ENCODE peak calls at places on chromosomes 5 and 9, in five cellular contexts. M, I, X, U and N are unnamed samples.

GRCh38 chr5:28505121-28505520 is 1466.7 kb upstream of the CDH9 start:
- DNase-seq in M (no peak), X (no peak), U (no peak), I (no peak), N (no peak)

GRCh38 chr5:62029303-62029702 is 276.7 kb upstream of the KIF2A start:
- DNase-seq in I (no peak), M (no peak), X (no peak), U (no peak), N (no peak)

GRCh38 chr5:72138943-72139467 is 31.7 kb downstream of the MAP1B start:
- DNase-seq in U (no peak), M (no peak), X (no peak), I (no peak), N (no peak)

GRCh38 chr5:71922584-71923106 is 184.6 kb upstream of the MAP1B start:
- DNase-seq in M (no peak), X (no peak), I (no peak), U (no peak), N (no peak)

GRCh38 chr9:12538842-12539584 is 154.2 kb upstream of the TYRP1 start:
- DNase-seq in X (no peak), U (no peak), M (peak), I (peak), N (no peak)

GRCh38 chr5:27682600-27682999 is 644.2 kb upstream of the CDH9 start:
- DNase-seq in U (no peak), M (peak), X (no peak), I (no peak), N (no peak)

GRCh38 chr9:121670447-121670846 is 19.0 kb downstream of the DAB2IP start:
- DNase-seq in M (no peak), I (peak), X (no peak), U (no peak), N (no peak)

GRCh38 chr5:74394543-74394923 is 246.0 kb downstream of the ENC1 start:
- DNase-seq in I (no peak), X (no peak), M (peak), U (no peak), N (no peak)

GRCh38 chr5:10788358-10788757 is 27.3 kb upstream of the DAP start:
- DNase-seq in I (no peak), U (no peak), X (no peak), M (no peak), N (no peak)

GRCh38 chr5:138180183-138180782 is 1.4 kb downstream of the KIF20A start:
- DNase-seq in X (peak), M (peak), U (peak), I (no peak), N (no peak)

GRCh38 chr9:93184439-93185221 is 691 bp downstream of the WNK2 start:
- DNase-seq in U (peak), M (peak), I (peak), X (no peak), N (no peak)

GRCh38 chr5:1754531-1755220 is 45.0 kb downstream of the MRPL36 start:
- DNase-seq in I (peak), U (no peak), M (no peak), X (no peak), N (no peak)

GRCh38 chr5:139062910-139063663 is 135.1 kb downstream of the SIL1 start:
- DNase-seq in X (no peak), M (no peak), U (no peak), I (no peak), N (no peak)

GRCh38 chr9:121545875-121546423 is 46.3 kb upstream of the GGTA1 start:
- DNase-seq in U (peak), X (peak), M (peak), I (peak), N (peak)

GRCh38 chr5:66333192-66333591 is 189.1 kb downstream of the SREK1 start:
- DNase-seq in I (no peak), X (no peak), U (no peak), M (no peak), N (no peak)

GRCh38 chr5:76855961-76856360 is 6.1 kb downstream of the S100Z start:
- DNase-seq in U (no peak), M (no peak), I (no peak), X (no peak), N (no peak)

GRCh38 chr5:163888366-163888765 is 382.9 kb downstream of the MAT2B start:
- DNase-seq in I (no peak), M (no peak), U (no peak), X (no peak), N (no peak)

GRCh38 chr9:89903076-89903475 is 298.3 kb downstream of the GADD45G start:
- DNase-seq in I (no peak), X (no peak), M (no peak), U (no peak), N (no peak)
- TF ChIP-seq CTCF in I (no peak), X (no peak), M (no peak), U (no peak), N (no peak)

DNA sequence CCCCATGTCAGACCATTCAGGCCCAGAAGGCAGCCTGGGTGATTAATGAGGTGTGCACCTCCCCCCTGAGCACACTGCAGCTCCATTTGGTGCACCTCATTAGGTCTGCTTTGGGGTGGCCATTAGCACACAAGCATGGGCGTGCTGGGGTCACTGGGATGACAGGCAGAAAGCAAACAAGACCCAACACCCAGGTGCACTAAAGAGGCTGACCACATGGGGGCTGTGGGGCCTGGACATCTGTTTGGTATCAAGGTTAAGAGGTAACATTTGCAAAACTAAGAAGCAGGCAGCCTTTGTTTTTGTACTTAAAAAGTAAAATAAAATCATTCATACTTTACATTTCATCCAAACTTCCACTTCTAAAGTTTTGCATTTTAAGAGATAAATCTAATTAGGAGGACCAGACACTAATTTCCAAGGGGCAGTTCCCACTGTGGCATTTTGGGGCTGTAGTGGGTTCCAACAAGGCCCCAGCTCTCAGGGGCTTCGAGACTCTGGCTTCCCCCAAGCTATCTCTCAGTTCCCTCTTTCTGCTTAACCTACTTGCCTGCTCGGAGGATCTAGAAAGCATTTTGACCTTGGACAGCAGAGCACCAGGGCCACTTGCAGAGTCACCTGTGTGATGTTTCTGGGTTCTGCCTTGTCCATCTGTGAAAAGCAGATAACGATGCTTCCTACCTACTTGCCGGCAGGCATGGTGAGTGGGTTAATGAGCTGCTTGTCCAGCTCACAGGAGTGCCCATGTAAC is 175.6 kb downstream of the MED10 start:
- DNase-seq in I (no peak), U (peak), M (peak), X (peak), N (no peak)
- TF ChIP-seq CTCF in I (no peak), U (peak), M (peak), X (peak), N (no peak)

GRCh38 chr5:180790020-180790419 is 12.6 kb downstream of the MGAT1 start:
- DNase-seq in M (peak), I (no peak), X (no peak), U (peak), N (no peak)

GRCh38 chr5:180785794-180786221 is 16.8 kb downstream of the MGAT1 start:
- DNase-seq in U (peak), X (no peak), I (peak), M (peak), N (no peak)

GRCh38 chr5:180787025-180787424 is 15.6 kb downstream of the MGAT1 start:
- DNase-seq in I (no peak), X (no peak), M (no peak), U (peak), N (no peak)

GRCh38 chr5:180786398-180787005 is 16.1 kb downstream of the MGAT1 start:
- DNase-seq in M (no peak), U (peak), I (no peak), X (no peak), N (no peak)

DNA sequence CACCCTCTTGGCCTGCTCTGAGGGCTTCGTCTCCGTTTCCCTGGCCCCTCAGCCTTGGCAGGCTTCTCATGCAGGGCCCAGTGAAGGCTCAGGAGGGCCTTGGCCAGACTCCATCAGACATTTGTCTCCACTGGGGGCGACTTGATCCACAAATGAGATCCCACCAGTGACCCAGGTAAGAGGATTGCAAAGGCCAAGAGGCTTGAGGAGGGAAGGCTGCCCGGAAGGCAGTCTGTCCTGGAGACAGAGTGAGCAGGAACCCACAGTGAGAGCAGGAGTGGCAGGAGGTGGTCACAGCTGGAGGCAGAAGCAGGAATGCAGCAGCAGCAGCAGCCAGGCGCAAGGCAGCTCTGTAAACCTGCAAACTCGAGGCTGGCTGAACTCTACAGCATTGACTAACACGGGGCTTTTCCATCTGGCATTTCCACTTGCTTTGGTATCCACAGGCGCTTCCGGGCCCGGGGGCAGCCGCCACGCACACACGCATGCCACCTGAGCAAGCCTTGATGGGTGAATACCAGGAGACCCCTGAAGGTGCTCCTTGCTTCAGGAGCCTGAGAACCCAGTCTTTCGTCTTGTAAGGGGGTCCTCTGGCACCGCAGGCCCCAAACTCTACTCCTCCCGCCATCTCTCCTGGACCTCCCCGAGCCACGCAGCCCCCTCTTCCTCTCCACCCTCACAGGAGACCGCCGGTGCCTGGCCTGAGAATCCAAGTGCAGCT is 14.7 kb downstream of the MGAT1 start:
- DNase-seq in U (no peak), I (no peak), M (no peak), X (no peak), N (no peak)
- TF ChIP-seq CTCF in U (no peak), I (no peak), M (no peak), X (no peak), N (no peak)

GRCh38 chr5:133487093-133487492 is 125.2 kb downstream of the FSTL4 start:
- DNase-seq in U (no peak), I (no peak), M (no peak), X (no peak), N (no peak)

GRCh38 chr5:133485468-133485867 is 126.9 kb downstream of the FSTL4 start:
- DNase-seq in U (no peak), X (no peak), M (no peak), I (no peak), N (no peak)

DNA sequence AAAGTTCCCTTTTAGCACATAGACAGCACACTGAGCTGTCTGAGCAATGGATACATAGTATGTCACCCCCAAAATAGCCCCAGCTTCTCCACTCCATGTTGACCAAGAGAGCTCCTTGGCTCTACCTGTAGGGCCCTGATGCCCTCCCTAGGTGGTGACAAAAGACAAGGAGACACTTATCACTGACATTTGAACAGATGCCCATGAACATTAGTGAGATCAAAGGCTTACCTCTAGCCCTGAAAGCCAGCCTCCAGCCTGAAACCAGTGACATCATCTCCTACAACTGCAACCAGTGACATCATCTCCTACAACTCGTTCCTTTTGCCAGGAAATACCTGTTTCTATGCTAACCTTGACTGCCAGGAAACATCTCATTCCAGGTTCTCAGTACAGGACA is 122.7 kb downstream of the FSTL4 start:
- DNase-seq in X (no peak), U (no peak), M (no peak), I (no peak), N (no peak)
- TF ChIP-seq CTCF in X (no peak), U (no peak), M (peak), I (no peak), N (no peak)

GRCh38 chr9:136742640-136743391 is at the start of gene LCN10:
- DNase-seq in X (no peak), M (peak), I (peak), U (peak), N (no peak)
- TF ChIP-seq CTCF in X (peak), M (peak), I (peak), U (no peak), N (no peak)